ENCODE peak calls at places on chromosomes 6 and 20, in seven cellular contexts. P is A549, F is fibroblast of the aortic adventitia, Q is GM12865, I is HL-60, N is coronary artery, O is AG09319. Z is an unnamed sample.

GRCh38 chr6:150249261-150249660 is 106.4 kb downstream of the PPP1R14C start:
- DNase-seq in P (no peak), F (no peak), Q (no peak), I (no peak), N (no peak), O (no peak), Z (no peak)

GRCh38 chr6:134374486-134374885 is 56.6 kb upstream of the SGK1 start:
- DNase-seq in P (no peak), F (peak; percentile 86), Q (no peak), I (no peak), N (no peak), O (no peak), Z (no peak)

GRCh38 chr20:35511814-35512420 is 17.5 kb downstream of the C20orf173 start:
- DNase-seq in P (peak; percentile 58), F (peak; percentile 59), Q (no peak), I (no peak), N (no peak), O (peak; percentile 8), Z (no peak)

GRCh38 chr6:16804515-16805161 is 43.4 kb upstream of the ATXN1 start:
- DNase-seq in P (no peak), F (no peak), Q (no peak), I (peak; percentile 44), N (no peak), O (no peak), Z (no peak)

GRCh38 chr6:119147101-119148053 is 68.9 kb upstream of the FAM184A start:
- DNase-seq in P (peak; percentile 79), F (peak; percentile 98), Q (peak; percentile 90), I (no peak), N (peak; percentile 84), O (peak; percentile 75), Z (peak; percentile 63)

GRCh38 chr6:116329156-116329555 is 41.6 kb upstream of the DSE start:
- DNase-seq in P (no peak), F (no peak), Q (no peak), I (no peak), N (no peak), O (peak; percentile 16), Z (no peak)

GRCh38 chr6:25007269-25007699 is 71.5 kb upstream of the RIPOR2 start:
- DNase-seq in P (no peak), F (no peak), Q (peak; percentile 62), I (no peak), N (no peak), O (no peak), Z (peak; percentile 60)

GRCh38 chr6:119647309-119647708 is 297.7 kb upstream of the MAN1A1 start:
- DNase-seq in P (no peak), F (peak; percentile 63), Q (no peak), I (no peak), N (no peak), O (no peak), Z (no peak)

GRCh38 chr6:116557863-116558262 is 4.3 kb downstream of the CALHM4 start:
- DNase-seq in P (peak; percentile 88), F (peak; percentile 95), Q (no peak), I (no peak), N (no peak), O (peak; percentile 78), Z (no peak)

GRCh38 chr20:41406307-41406706 is 39.7 kb upstream of the EMILIN3 start:
- DNase-seq in P (no peak), F (no peak), Q (no peak), I (no peak), N (no peak), O (no peak), Z (no peak)

GRCh38 chr6:33634203-33634727 is 13.1 kb downstream of the ITPR3 start:
- DNase-seq in P (no peak), F (no peak), Q (no peak), I (no peak), N (no peak), O (no peak), Z (no peak)

GRCh38 chr20:42887281-42887680 is 302.4 kb downstream of the PTPRT start:
- DNase-seq in P (no peak), F (no peak), Q (no peak), I (no peak), N (no peak), O (no peak), Z (no peak)

GRCh38 chr6:154931741-154932424 is 63.2 kb upstream of the TIAM2 start:
- DNase-seq in P (no peak), F (peak; percentile 63), Q (no peak), I (no peak), N (no peak), O (peak; percentile 35), Z (no peak)

GRCh38 chr20:25220021-25220730 is 24.7 kb downstream of the ENTPD6 start:
- DNase-seq in P (no peak), F (no peak), Q (no peak), I (no peak), N (no peak), O (no peak), Z (no peak)

GRCh38 chr6:142942805-142943227 is 2.2 kb downstream of the HIVEP2 start:
- DNase-seq in P (peak; percentile 46), F (peak; percentile 76), Q (peak; percentile 61), I (no peak), N (no peak), O (no peak), Z (peak; percentile 44)

DNA sequence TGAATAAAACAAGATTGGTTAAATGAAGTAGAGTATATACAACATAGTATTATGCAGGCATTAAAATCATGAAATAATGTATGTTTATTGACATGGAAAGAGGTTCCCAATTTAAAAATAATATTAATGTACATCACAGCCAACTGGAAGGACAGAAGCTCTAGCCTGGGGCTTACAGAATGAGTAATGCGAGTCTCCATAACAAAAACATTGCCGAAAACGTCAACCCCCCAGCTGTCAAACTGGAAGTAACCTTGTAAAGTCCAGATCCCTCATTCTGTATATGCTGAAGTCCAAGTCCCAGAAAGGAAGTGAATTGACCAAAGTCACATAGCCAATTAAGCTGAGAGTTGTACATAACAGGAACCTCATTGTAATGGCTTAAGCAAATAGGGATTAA is 128.7 kb upstream of the ECI2 start:
- DNase-seq in P (no peak), F (no peak), Q (no peak), I (no peak), N (no peak), O (no peak), Z (no peak)
- TF ChIP-seq CTCF in P (no peak), F (no peak), Q (no peak), I (no peak), N (no peak), O (no peak), Z (no peak)

DNA sequence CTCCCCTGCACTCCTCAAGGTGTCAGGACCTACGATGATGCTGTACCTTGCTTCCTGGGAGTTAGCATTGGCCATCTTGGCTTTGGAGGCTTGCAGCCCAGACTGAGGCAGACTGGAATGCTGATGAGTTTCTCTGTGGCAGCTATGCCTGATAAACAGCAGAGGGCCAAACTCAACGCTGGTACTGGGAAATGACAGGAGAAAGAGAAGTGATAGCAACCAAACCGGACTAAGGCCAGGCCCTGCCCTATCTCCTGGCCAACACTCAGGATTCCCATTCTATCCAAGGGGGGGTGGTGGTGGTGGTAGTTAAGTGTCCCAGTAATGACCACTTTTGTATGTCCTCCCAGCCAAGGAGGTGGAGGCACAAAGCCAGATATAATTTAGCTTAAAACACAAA is 90.0 kb upstream of the DTNBP1 start:
- DNase-seq in P (peak; percentile 23), F (no peak), Q (peak; percentile 9), I (no peak), N (no peak), O (no peak), Z (no peak)
- TF ChIP-seq CTCF in P (no peak), F (no peak), Q (no peak), I (no peak), N (no peak), O (no peak), Z (no peak)

GRCh38 chr6:27754408-27754782 is 157.8 kb downstream of the OR2B2 start:
- DNase-seq in P (no peak), F (no peak), Q (no peak), I (no peak), N (no peak), O (no peak), Z (no peak)
- TF ChIP-seq CTCF in P (no peak), F (no peak), Q (no peak), I (no peak), N (no peak), O (no peak), Z (no peak)

DNA sequence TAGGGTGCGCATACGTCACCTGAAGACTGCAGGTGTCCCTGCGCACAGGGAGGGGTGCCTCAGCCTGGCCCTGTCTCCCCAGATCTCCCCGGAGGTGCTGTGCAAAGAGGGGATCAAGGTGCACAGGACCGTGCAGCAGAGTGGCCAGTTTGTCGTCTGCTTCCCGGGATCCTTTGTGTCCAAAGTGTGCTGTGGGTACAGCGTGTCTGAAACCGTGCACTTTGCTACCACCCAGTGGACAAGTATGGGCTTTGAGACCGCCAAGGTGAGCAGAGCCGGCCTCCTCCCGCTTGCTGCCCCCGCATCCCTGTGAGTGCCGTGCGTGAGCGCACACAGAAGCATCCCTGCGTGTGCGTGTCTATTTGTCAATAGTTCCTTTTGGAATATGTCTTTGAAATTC is 150.7 kb downstream of the DTNBP1 start:
- DNase-seq in P (peak; percentile 6), F (no peak), Q (no peak), I (no peak), N (no peak), O (no peak), Z (no peak)
- TF ChIP-seq CTCF in P (peak; percentile 14), F (no peak), Q (no peak), I (no peak), N (no peak), O (peak; percentile 3), Z (no peak)

DNA sequence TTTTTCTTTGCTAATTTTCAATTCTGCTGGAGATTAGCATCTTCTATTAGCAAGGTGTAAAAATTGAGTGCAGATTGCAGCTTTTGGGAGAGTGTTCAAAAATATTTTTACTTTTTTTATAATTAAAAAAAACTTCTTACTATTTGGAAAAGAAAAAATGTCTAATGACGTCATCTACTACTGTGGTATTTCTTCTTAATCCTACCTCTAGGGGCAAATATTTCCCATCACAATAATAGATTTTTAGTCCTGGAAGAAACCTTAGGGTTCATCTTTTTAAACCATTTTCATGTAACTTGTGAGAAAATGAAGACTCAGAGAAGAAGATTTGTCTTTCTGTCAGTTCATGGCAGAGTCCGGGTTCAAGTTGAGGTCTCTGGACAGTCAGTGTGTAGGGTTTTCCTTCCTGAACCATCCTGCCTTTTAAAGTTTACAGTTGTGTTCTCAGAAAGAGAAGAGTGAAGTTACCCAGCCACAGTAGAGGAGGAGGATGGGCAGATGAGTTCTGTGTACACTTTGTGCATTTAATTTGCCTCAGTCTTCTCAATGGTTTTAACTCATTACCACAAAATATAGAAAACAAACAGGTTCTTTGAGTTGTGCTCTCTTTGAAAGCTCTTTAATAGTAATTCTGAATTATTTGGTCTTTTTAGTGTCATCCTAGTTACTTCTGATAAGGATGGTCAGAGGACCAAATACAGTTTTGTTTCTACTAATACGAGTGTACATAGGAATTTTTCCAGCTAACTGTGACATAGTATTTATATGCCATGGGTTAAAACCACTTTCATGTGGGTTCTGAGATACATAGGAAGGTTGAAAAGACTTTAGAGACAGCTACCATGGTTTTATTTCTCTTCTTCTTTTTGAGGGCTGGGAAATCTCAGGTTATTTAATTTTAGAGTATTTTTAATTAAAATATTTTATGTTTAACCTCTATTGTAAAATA is 184.7 kb downstream of the CDKAL1 start:
- DNase-seq in P (no peak), F (no peak), Q (no peak), I (no peak), N (no peak), O (no peak), Z (no peak)
- TF ChIP-seq CTCF in P (no peak), F (no peak), Q (no peak), I (no peak), N (no peak), O (no peak), Z (no peak)

GRCh38 chr6:87287251-87287650 is 35.1 kb upstream of the SMIM8 start:
- DNase-seq in P (no peak), F (no peak), Q (no peak), I (no peak), N (no peak), O (no peak), Z (no peak)
- TF ChIP-seq CTCF in P (no peak), F (no peak), Q (no peak), I (no peak), N (no peak), O (no peak), Z (no peak)

Z was measured in GM20000.